ENCODE peak calls at places on chromosomes 7 and 10, in five cellular contexts. One of them, this sample, is unnamed.

GRCh38 chr10:112658900-112659328 is 211.9 kb downstream of the VTI1A start:
- DNase-seq in sigmoid colon: no peak
- DNase-seq in glutamatergic neuron: no peak
- DNase-seq in amniotic stem cell: no peak
- DNase-seq in stimulated activated CD4-positive, alpha-beta T cell treated with anti-CD3 and anti-CD28 coated beads, Interleukin-1b, Interleukin-23, amount 100 ng/mL, for 4 hours: no peak
- DNase-seq in this sample: no peak

GRCh38 chr10:87771871-87772500 is 46.0 kb downstream of the ATAD1 start:
- DNase-seq in sigmoid colon: no peak
- DNase-seq in glutamatergic neuron: no peak
- DNase-seq in amniotic stem cell: no peak
- DNase-seq in stimulated activated CD4-positive, alpha-beta T cell treated with anti-CD3 and anti-CD28 coated beads, Interleukin-1b, Interleukin-23, amount 100 ng/mL, for 4 hours: no peak
- DNase-seq in this sample: no peak

GRCh38 chr10:115082521-115082920 is 10.6 kb upstream of the ATRNL1 start:
- DNase-seq in sigmoid colon: no peak
- DNase-seq in glutamatergic neuron: no peak
- DNase-seq in amniotic stem cell: peak
- DNase-seq in stimulated activated CD4-positive, alpha-beta T cell treated with anti-CD3 and anti-CD28 coated beads, Interleukin-1b, Interleukin-23, amount 100 ng/mL, for 4 hours: no peak
- DNase-seq in this sample: no peak

GRCh38 chr10:283916-284356 is 148.7 kb downstream of the ZMYND11 start:
- DNase-seq in sigmoid colon: no peak
- DNase-seq in glutamatergic neuron: no peak
- DNase-seq in amniotic stem cell: no peak
- DNase-seq in stimulated activated CD4-positive, alpha-beta T cell treated with anti-CD3 and anti-CD28 coated beads, Interleukin-1b, Interleukin-23, amount 100 ng/mL, for 4 hours: no peak
- DNase-seq in this sample: no peak

GRCh38 chr10:6279540-6280267 is 77.0 kb downstream of the PFKFB3 start:
- DNase-seq in sigmoid colon: no peak
- DNase-seq in glutamatergic neuron: no peak
- DNase-seq in amniotic stem cell: peak
- DNase-seq in stimulated activated CD4-positive, alpha-beta T cell treated with anti-CD3 and anti-CD28 coated beads, Interleukin-1b, Interleukin-23, amount 100 ng/mL, for 4 hours: no peak
- DNase-seq in this sample: no peak

GRCh38 chr10:124225468-124226270 is 132.3 kb upstream of the CHST15 start:
- DNase-seq in sigmoid colon: no peak
- DNase-seq in glutamatergic neuron: no peak
- DNase-seq in amniotic stem cell: no peak
- DNase-seq in stimulated activated CD4-positive, alpha-beta T cell treated with anti-CD3 and anti-CD28 coated beads, Interleukin-1b, Interleukin-23, amount 100 ng/mL, for 4 hours: no peak
- DNase-seq in this sample: no peak

GRCh38 chr7:1842321-1843221 is 172.5 kb downstream of the ELFN1 start:
- DNase-seq in sigmoid colon: peak
- DNase-seq in glutamatergic neuron: peak
- DNase-seq in amniotic stem cell: peak
- DNase-seq in stimulated activated CD4-positive, alpha-beta T cell treated with anti-CD3 and anti-CD28 coated beads, Interleukin-1b, Interleukin-23, amount 100 ng/mL, for 4 hours: no peak
- DNase-seq in this sample: no peak

GRCh38 chr7:30422922-30423321 is 55.7 kb downstream of the NOD1 start:
- DNase-seq in sigmoid colon: peak
- DNase-seq in glutamatergic neuron: no peak
- DNase-seq in amniotic stem cell: no peak
- DNase-seq in stimulated activated CD4-positive, alpha-beta T cell treated with anti-CD3 and anti-CD28 coated beads, Interleukin-1b, Interleukin-23, amount 100 ng/mL, for 4 hours: no peak
- DNase-seq in this sample: no peak

GRCh38 chr10:123135415-123136141 is at the start of gene HMX3:
- DNase-seq in sigmoid colon: no peak
- DNase-seq in glutamatergic neuron: peak
- DNase-seq in amniotic stem cell: no peak
- DNase-seq in stimulated activated CD4-positive, alpha-beta T cell treated with anti-CD3 and anti-CD28 coated beads, Interleukin-1b, Interleukin-23, amount 100 ng/mL, for 4 hours: no peak
- DNase-seq in this sample: no peak

GRCh38 chr7:129495987-129496386 is 6.3 kb upstream of the SMKR1 start:
- DNase-seq in sigmoid colon: no peak
- DNase-seq in glutamatergic neuron: no peak
- DNase-seq in amniotic stem cell: no peak
- DNase-seq in stimulated activated CD4-positive, alpha-beta T cell treated with anti-CD3 and anti-CD28 coated beads, Interleukin-1b, Interleukin-23, amount 100 ng/mL, for 4 hours: no peak
- DNase-seq in this sample: no peak

GRCh38 chr10:88745633-88746032 is 14.2 kb upstream of the LIPN start:
- DNase-seq in sigmoid colon: no peak
- DNase-seq in glutamatergic neuron: no peak
- DNase-seq in amniotic stem cell: no peak
- DNase-seq in stimulated activated CD4-positive, alpha-beta T cell treated with anti-CD3 and anti-CD28 coated beads, Interleukin-1b, Interleukin-23, amount 100 ng/mL, for 4 hours: no peak
- DNase-seq in this sample: no peak

GRCh38 chr7:47225387-47226170 is 356.3 kb downstream of the TNS3 start:
- DNase-seq in sigmoid colon: no peak
- DNase-seq in glutamatergic neuron: no peak
- DNase-seq in amniotic stem cell: no peak
- DNase-seq in stimulated activated CD4-positive, alpha-beta T cell treated with anti-CD3 and anti-CD28 coated beads, Interleukin-1b, Interleukin-23, amount 100 ng/mL, for 4 hours: no peak
- DNase-seq in this sample: no peak

GRCh38 chr10:62844280-62845011 is 28.3 kb upstream of the EGR2 start:
- DNase-seq in sigmoid colon: no peak
- DNase-seq in glutamatergic neuron: no peak
- DNase-seq in amniotic stem cell: no peak
- DNase-seq in stimulated activated CD4-positive, alpha-beta T cell treated with anti-CD3 and anti-CD28 coated beads, Interleukin-1b, Interleukin-23, amount 100 ng/mL, for 4 hours: no peak
- DNase-seq in this sample: no peak

GRCh38 chr7:67825356-67825755 is 828.7 kb downstream of the TYW1 start:
- DNase-seq in sigmoid colon: no peak
- DNase-seq in glutamatergic neuron: no peak
- DNase-seq in amniotic stem cell: no peak
- DNase-seq in stimulated activated CD4-positive, alpha-beta T cell treated with anti-CD3 and anti-CD28 coated beads, Interleukin-1b, Interleukin-23, amount 100 ng/mL, for 4 hours: no peak
- DNase-seq in this sample: no peak

GRCh38 chr7:97871659-97872024 is 566 bp downstream of the ASNS start:
- DNase-seq in sigmoid colon: no peak
- DNase-seq in glutamatergic neuron: no peak
- DNase-seq in amniotic stem cell: no peak
- DNase-seq in stimulated activated CD4-positive, alpha-beta T cell treated with anti-CD3 and anti-CD28 coated beads, Interleukin-1b, Interleukin-23, amount 100 ng/mL, for 4 hours: peak
- DNase-seq in this sample: no peak

GRCh38 chr7:4205828-4206227 is 476.3 kb upstream of the FOXK1 start:
- DNase-seq in sigmoid colon: no peak
- DNase-seq in glutamatergic neuron: no peak
- DNase-seq in amniotic stem cell: no peak
- DNase-seq in stimulated activated CD4-positive, alpha-beta T cell treated with anti-CD3 and anti-CD28 coated beads, Interleukin-1b, Interleukin-23, amount 100 ng/mL, for 4 hours: no peak
- DNase-seq in this sample: no peak

GRCh38 chr10:93799309-93799708 is 41.6 kb downstream of the LGI1 start:
- DNase-seq in sigmoid colon: no peak
- DNase-seq in glutamatergic neuron: no peak
- DNase-seq in amniotic stem cell: no peak
- DNase-seq in stimulated activated CD4-positive, alpha-beta T cell treated with anti-CD3 and anti-CD28 coated beads, Interleukin-1b, Interleukin-23, amount 100 ng/mL, for 4 hours: no peak
- DNase-seq in this sample: no peak

GRCh38 chr7:113629244-113629643 is 289.6 kb downstream of the PPP1R3A start:
- DNase-seq in sigmoid colon: no peak
- DNase-seq in glutamatergic neuron: no peak
- DNase-seq in amniotic stem cell: no peak
- DNase-seq in stimulated activated CD4-positive, alpha-beta T cell treated with anti-CD3 and anti-CD28 coated beads, Interleukin-1b, Interleukin-23, amount 100 ng/mL, for 4 hours: no peak
- DNase-seq in this sample: no peak

GRCh38 chr10:28254290-28254985 is 48.4 kb downstream of the MPP7 start:
- DNase-seq in sigmoid colon: peak
- DNase-seq in glutamatergic neuron: no peak
- DNase-seq in amniotic stem cell: no peak
- DNase-seq in stimulated activated CD4-positive, alpha-beta T cell treated with anti-CD3 and anti-CD28 coated beads, Interleukin-1b, Interleukin-23, amount 100 ng/mL, for 4 hours: no peak
- DNase-seq in this sample: no peak

GRCh38 chr7:124782335-124782734 is 16.7 kb upstream of the GPR37 start:
- DNase-seq in sigmoid colon: no peak
- DNase-seq in glutamatergic neuron: no peak
- DNase-seq in amniotic stem cell: no peak
- DNase-seq in stimulated activated CD4-positive, alpha-beta T cell treated with anti-CD3 and anti-CD28 coated beads, Interleukin-1b, Interleukin-23, amount 100 ng/mL, for 4 hours: no peak
- DNase-seq in this sample: no peak

GRCh38 chr7:12570148-12570528 is 382 bp upstream of the SCIN start:
- DNase-seq in sigmoid colon: no peak
- DNase-seq in glutamatergic neuron: no peak
- DNase-seq in amniotic stem cell: peak
- DNase-seq in stimulated activated CD4-positive, alpha-beta T cell treated with anti-CD3 and anti-CD28 coated beads, Interleukin-1b, Interleukin-23, amount 100 ng/mL, for 4 hours: no peak
- DNase-seq in this sample: no peak

GRCh38 chr10:79274279-79275104 is 72.8 kb upstream of the PPIF start:
- DNase-seq in sigmoid colon: peak
- DNase-seq in glutamatergic neuron: peak
- DNase-seq in amniotic stem cell: no peak
- DNase-seq in stimulated activated CD4-positive, alpha-beta T cell treated with anti-CD3 and anti-CD28 coated beads, Interleukin-1b, Interleukin-23, amount 100 ng/mL, for 4 hours: no peak
- DNase-seq in this sample: no peak

GRCh38 chr10:92965314-92965713 is 95.3 kb upstream of the CYP26C1 start:
- DNase-seq in sigmoid colon: no peak
- DNase-seq in glutamatergic neuron: no peak
- DNase-seq in amniotic stem cell: peak
- DNase-seq in stimulated activated CD4-positive, alpha-beta T cell treated with anti-CD3 and anti-CD28 coated beads, Interleukin-1b, Interleukin-23, amount 100 ng/mL, for 4 hours: no peak
- DNase-seq in this sample: no peak

GRCh38 chr7:152969839-152970238 is 210.3 kb downstream of the ACTR3B start:
- DNase-seq in sigmoid colon: no peak
- DNase-seq in glutamatergic neuron: no peak
- DNase-seq in amniotic stem cell: no peak
- DNase-seq in stimulated activated CD4-positive, alpha-beta T cell treated with anti-CD3 and anti-CD28 coated beads, Interleukin-1b, Interleukin-23, amount 100 ng/mL, for 4 hours: no peak
- DNase-seq in this sample: no peak

GRCh38 chr10:27760867-27761266 is 15.2 kb upstream of the MKX start:
- DNase-seq in sigmoid colon: no peak
- DNase-seq in glutamatergic neuron: no peak
- DNase-seq in amniotic stem cell: no peak
- DNase-seq in stimulated activated CD4-positive, alpha-beta T cell treated with anti-CD3 and anti-CD28 coated beads, Interleukin-1b, Interleukin-23, amount 100 ng/mL, for 4 hours: no peak
- DNase-seq in this sample: no peak

GRCh38 chr10:102122450-102122849 is 2.3 kb upstream of the LDB1 start:
- DNase-seq in sigmoid colon: no peak
- DNase-seq in glutamatergic neuron: no peak
- DNase-seq in amniotic stem cell: no peak
- DNase-seq in stimulated activated CD4-positive, alpha-beta T cell treated with anti-CD3 and anti-CD28 coated beads, Interleukin-1b, Interleukin-23, amount 100 ng/mL, for 4 hours: no peak
- DNase-seq in this sample: no peak

GRCh38 chr7:96596120-96596826 is 113.4 kb downstream of the SEM1 start:
- DNase-seq in sigmoid colon: no peak
- DNase-seq in glutamatergic neuron: no peak
- DNase-seq in amniotic stem cell: no peak
- DNase-seq in stimulated activated CD4-positive, alpha-beta T cell treated with anti-CD3 and anti-CD28 coated beads, Interleukin-1b, Interleukin-23, amount 100 ng/mL, for 4 hours: no peak
- DNase-seq in this sample: no peak

GRCh38 chr7:42478717-42479116 is 241.7 kb upstream of the GLI3 start:
- DNase-seq in sigmoid colon: no peak
- DNase-seq in glutamatergic neuron: no peak
- DNase-seq in amniotic stem cell: no peak
- DNase-seq in stimulated activated CD4-positive, alpha-beta T cell treated with anti-CD3 and anti-CD28 coated beads, Interleukin-1b, Interleukin-23, amount 100 ng/mL, for 4 hours: no peak
- DNase-seq in this sample: no peak

GRCh38 chr10:102150970-102151773 is 1.0 kb upstream of the NOLC1 start:
- DNase-seq in sigmoid colon: no peak
- DNase-seq in glutamatergic neuron: no peak
- DNase-seq in amniotic stem cell: no peak
- DNase-seq in stimulated activated CD4-positive, alpha-beta T cell treated with anti-CD3 and anti-CD28 coated beads, Interleukin-1b, Interleukin-23, amount 100 ng/mL, for 4 hours: no peak
- DNase-seq in this sample: no peak

GRCh38 chr7:79664884-79665676 is 211.6 kb upstream of the MAGI2 start:
- DNase-seq in sigmoid colon: no peak
- DNase-seq in glutamatergic neuron: no peak
- DNase-seq in amniotic stem cell: no peak
- DNase-seq in stimulated activated CD4-positive, alpha-beta T cell treated with anti-CD3 and anti-CD28 coated beads, Interleukin-1b, Interleukin-23, amount 100 ng/mL, for 4 hours: no peak
- DNase-seq in this sample: no peak

GRCh38 chr10:33237736-33238624 is 96.5 kb downstream of the NRP1 start:
- DNase-seq in sigmoid colon: no peak
- DNase-seq in glutamatergic neuron: no peak
- DNase-seq in amniotic stem cell: peak
- DNase-seq in stimulated activated CD4-positive, alpha-beta T cell treated with anti-CD3 and anti-CD28 coated beads, Interleukin-1b, Interleukin-23, amount 100 ng/mL, for 4 hours: no peak
- DNase-seq in this sample: no peak

This sample was measured in stimulated activated CD8-positive, alpha-beta memory T cell treated with anti-CD3 and anti-CD28 coated beads, Interleukin-15, amount 100 ng/mL, for 24 hours.